ENCODE peak calls at places on chromosomes 11 and 22, in five cellular contexts. X is H9, K is Caco-2, N is ovary, J is nephron progenitor cell. Z is an unnamed sample.

GRCh38 chr11:69297926-69298777 is 4.2 kb downstream of the MYEOV start:
- DNase-seq in J (peak), X (no peak), N (peak), K (peak), Z (peak)

GRCh38 chr22:19776433-19777031 is 16.0 kb downstream of the TBX1 start:
- DNase-seq in K (no peak), X (no peak), N (no peak), J (no peak), Z (no peak)

GRCh38 chr11:131421066-131421855 is 50.8 kb downstream of the NTM start:
- DNase-seq in K (no peak), X (no peak), J (no peak), N (no peak), Z (no peak)

GRCh38 chr11:45692808-45693453 is 27.5 kb upstream of the CHST1 start:
- DNase-seq in K (no peak), J (no peak), X (no peak), N (no peak), Z (no peak)

GRCh38 chr11:10373929-10374328 is 69.1 kb downstream of the ADM start:
- DNase-seq in J (no peak), N (no peak), K (no peak), X (no peak), Z (no peak)

GRCh38 chr11:107172996-107173395 is 154.7 kb upstream of the GUCY1A2 start:
- DNase-seq in X (no peak), N (no peak), K (no peak), J (no peak), Z (no peak)

GRCh38 chr11:98300777-98301176 is 720.0 kb upstream of the CNTN5 start:
- DNase-seq in N (no peak), X (no peak), K (no peak), J (no peak), Z (no peak)

GRCh38 chr11:70456921-70457532 is 58.7 kb downstream of the CTTN start:
- DNase-seq in X (no peak), N (no peak), J (no peak), K (no peak), Z (no peak)

GRCh38 chr22:19554834-19555404 is 30.7 kb upstream of the CLDN5 start:
- DNase-seq in J (peak), X (peak), K (peak), N (no peak), Z (peak)

GRCh38 chr22:24367841-24368240 is 59.6 kb upstream of the ADORA2A start:
- DNase-seq in X (no peak), N (no peak), K (no peak), J (no peak), Z (no peak)

DNA sequence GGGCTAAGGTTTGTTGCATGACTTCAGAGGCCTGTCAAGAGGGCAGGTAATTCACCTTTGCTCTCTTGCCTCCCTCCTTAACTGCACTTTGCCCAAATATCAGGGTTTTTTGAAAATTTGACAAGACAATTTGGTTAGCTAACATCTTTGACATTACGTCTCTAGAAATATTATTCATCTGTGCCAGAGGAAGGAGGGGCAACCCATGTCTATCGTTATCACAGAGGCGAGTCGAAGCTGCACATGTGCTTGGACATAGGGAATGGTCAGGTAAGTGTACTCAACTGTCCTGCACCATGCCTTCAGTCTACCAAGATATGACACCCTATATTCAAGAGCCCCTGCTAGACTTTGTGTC is 3.7 kb downstream of the AKIP1 start:
- DNase-seq in N (no peak), K (no peak), J (no peak), X (no peak), Z (no peak)
- TF ChIP-seq CTCF in N (no peak), K (no peak), J (no peak), X (no peak), Z (no peak)

DNA sequence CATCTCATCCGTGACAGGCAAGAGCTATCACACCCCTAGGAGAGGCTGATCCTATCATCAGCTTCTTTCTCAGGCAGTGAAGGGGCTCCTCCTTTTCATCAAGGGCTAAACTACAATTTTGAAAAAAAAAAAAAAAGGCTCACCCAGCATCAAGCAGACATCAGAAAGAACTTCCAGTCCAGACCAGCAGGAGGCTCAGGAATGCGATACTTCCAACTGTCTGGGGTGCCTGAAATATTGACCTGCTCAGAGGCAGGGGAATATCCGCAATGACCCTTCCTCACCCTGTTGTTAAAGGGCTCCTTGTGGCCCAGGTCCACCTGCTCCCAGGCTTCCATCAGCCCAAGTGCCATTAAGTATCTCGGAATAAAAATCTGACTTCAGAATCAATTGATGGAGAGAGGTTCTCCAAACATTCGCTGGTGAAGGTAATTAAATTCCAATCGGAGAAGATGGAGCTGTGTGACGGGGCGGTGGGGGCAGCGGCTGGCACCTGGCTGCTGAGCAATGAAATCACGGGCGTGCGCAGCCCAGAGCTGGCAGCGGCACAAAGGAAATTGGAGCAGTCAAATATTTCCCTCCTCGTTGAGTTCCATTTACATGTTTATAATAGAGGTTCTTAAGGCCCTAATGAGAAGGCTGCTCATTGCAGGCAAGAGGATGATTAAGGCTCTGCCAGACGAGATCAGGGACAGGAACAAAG is 68.9 kb upstream of the THY1 start:
- DNase-seq in X (no peak), J (no peak), K (peak), N (no peak), Z (no peak)
- TF ChIP-seq CTCF in X (peak), J (peak), K (peak), N (no peak), Z (no peak)

GRCh38 chr11:109798521-109798920 is 294.7 kb upstream of the ZC3H12C start:
- DNase-seq in X (no peak), K (no peak), N (no peak), J (no peak), Z (no peak)
- TF ChIP-seq CTCF in X (no peak), K (no peak), N (no peak), J (no peak), Z (no peak)

GRCh38 chr11:106082096-106082495 is 4.6 kb downstream of the AASDHPPT start:
- DNase-seq in N (no peak), X (no peak), K (no peak), J (no peak), Z (no peak)

GRCh38 chr11:106072804-106073203 is 4.3 kb downstream of the KBTBD3 start:
- DNase-seq in N (no peak), X (no peak), J (no peak), K (no peak), Z (no peak)

GRCh38 chr11:106076421-106076922 is 675 bp downstream of the KBTBD3 start:
- DNase-seq in K (no peak), N (no peak), J (peak), X (no peak), Z (peak)

GRCh38 chr11:106077609-106078517 is at the start of gene AASDHPPT:
- DNase-seq in J (peak), K (peak), X (no peak), N (no peak), Z (peak)

DNA sequence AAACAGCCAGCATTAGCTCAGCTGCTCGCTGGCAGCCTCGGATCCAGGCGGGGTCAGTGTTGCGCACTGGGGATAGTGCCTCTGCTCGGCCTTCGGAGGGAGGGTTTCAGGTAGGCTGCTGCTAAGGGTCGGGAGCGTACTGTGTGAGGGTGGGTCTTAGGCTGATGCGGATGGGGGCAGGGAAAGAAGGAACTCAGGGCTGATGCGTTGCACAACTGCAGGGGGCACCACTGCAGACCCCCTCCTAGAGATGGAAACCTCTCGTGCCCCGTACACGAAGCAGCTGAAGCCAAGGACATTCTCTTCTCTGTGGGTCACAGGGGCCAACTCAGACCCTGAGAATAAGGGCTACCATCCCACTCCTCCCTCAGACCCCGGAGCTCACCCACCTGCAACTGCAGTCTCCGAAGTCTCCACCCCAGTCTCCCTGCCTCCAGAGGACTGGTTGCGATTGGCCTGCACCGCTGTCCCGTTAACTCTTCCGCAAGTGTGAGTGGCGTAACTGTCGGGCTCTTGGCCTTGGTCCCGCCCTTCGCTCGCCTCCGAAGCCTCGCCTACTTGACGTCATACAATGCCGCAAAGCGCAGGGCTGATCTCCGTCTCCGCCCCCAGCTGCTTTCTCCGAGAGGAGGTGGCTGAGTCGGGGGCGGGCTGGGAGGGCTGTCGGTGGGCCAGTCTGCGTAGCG is at the start of gene KBTBD3:
- DNase-seq in K (peak), N (peak), J (peak), X (peak), Z (peak)
- TF ChIP-seq CTCF in K (peak), N (peak), J (peak), X (peak), Z (no peak)

DNA sequence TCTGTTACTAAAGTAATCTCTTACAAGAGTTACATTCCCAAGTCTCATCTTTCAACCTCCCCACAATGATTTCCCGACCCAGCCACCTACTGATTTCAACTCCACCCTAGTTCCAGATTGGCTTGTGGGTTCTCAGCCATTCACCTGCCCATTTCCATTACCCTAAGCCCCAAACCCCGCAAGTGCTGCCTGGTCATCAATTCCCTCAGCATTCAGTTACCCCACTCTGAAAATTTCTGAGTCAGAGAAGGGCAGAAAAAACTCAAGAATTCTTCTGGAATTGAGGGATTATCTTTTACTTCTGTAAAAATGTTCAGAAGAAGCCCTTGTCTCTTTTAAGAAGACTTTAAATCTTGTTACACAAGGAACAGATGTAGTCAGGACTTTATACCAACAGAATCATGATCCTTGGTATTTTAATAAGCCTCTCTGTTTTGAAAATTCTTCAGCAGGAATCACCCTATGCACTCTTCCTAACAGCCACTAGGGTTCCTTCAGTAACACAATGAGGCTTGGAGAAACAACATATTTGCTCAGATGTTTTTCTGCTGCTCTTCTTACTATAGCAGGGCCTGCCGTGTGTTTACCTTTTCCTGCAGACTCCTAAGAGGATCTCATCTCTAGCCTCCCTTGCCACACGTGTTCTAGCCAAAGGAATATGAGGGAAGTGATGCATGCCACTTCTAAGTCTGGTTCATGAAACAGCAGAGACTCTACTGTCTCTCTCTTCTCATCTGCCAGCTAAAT is 29.2 kb upstream of the PAMR1 start:
- DNase-seq in J (no peak), N (no peak), X (no peak), K (no peak), Z (no peak)
- TF ChIP-seq CTCF in J (no peak), N (no peak), X (peak), K (peak), Z (no peak)

Z was measured in Calu3.